ENCODE peak calls at places on chromosomes 1 and 21, in nine cellular contexts. Z, O, W, G, M, R, S, I and K are unnamed samples.
A peak's percentile ranks its signal among the peaks of the same experiment; 100 is the strongest.

GRCh38 chr1:33260435-33260980 is 4.2 kb downstream of the ZNF362 start:
- DNase-seq in S (no peak), Z (no peak), I (no peak), R (no peak), O (no peak), M (no peak), W (no peak), G (no peak), K (no peak)

GRCh38 chr1:94165843-94166242 is 44.9 kb upstream of the ABCA4 start:
- DNase-seq in R (no peak), O (no peak), Z (no peak), G (no peak), M (no peak), I (no peak), S (no peak), W (no peak), K (no peak)

GRCh38 chr1:10663668-10664035 is 132.8 kb downstream of the CASZ1 start:
- DNase-seq in G (peak; percentile 39), R (peak; percentile 65), M (no peak), Z (no peak), S (no peak), W (no peak), O (peak; percentile 88), I (no peak), K (no peak)

GRCh38 chr21:40070871-40071270 is 203.6 kb downstream of the PCP4 start:
- DNase-seq in W (no peak), O (no peak), G (no peak), S (no peak), R (no peak), I (no peak), Z (no peak), M (no peak), K (no peak)

GRCh38 chr1:37433171-37433570 is 41.2 kb upstream of the ZC3H12A start:
- DNase-seq in I (no peak), G (no peak), R (no peak), M (no peak), O (no peak), Z (no peak), W (no peak), S (no peak), K (no peak)

GRCh38 chr1:177800386-177801058 is 169.3 kb downstream of the SEC16B start:
- DNase-seq in I (peak; percentile 46), G (no peak), R (no peak), W (no peak), O (no peak), Z (no peak), M (no peak), S (no peak), K (no peak)

GRCh38 chr1:23434260-23434775 is 9.8 kb upstream of the TCEA3 start:
- DNase-seq in Z (no peak), R (no peak), G (no peak), M (no peak), O (no peak), S (no peak), W (no peak), I (no peak), K (no peak)

GRCh38 chr1:23951646-23952095 is 8.0 kb upstream of the PNRC2 start:
- DNase-seq in S (no peak), O (peak; percentile 89), Z (no peak), M (no peak), I (peak; percentile 90), G (no peak), W (no peak), R (no peak), K (no peak)

GRCh38 chr1:78619803-78620579 is at the start of gene IFI44L:
- DNase-seq in R (no peak), S (no peak), I (peak; percentile 83), M (peak; percentile 43), Z (peak; percentile 31), G (peak; percentile 50), O (no peak), W (peak; percentile 13), K (peak; percentile 44)

GRCh38 chr1:111747282-111747734 is 8.1 kb upstream of the INKA2 start:
- DNase-seq in Z (peak; percentile 56), I (peak; percentile 79), M (peak; percentile 38), S (peak; percentile 13), G (no peak), R (peak; percentile 63), O (peak; percentile 77), W (no peak), K (no peak)

GRCh38 chr1:193707271-193708015 is 521.0 kb upstream of the B3GALT2 start:
- DNase-seq in G (no peak), S (no peak), I (peak; percentile 81), W (no peak), O (no peak), M (no peak), R (no peak), Z (no peak), K (no peak)

GRCh38 chr21:44914176-44914874 is 6.4 kb downstream of the ITGB2 start:
- DNase-seq in O (no peak), Z (no peak), R (no peak), G (no peak), M (peak; percentile 32), S (no peak), I (no peak), W (no peak), K (peak; percentile 81)

GRCh38 chr1:236154126-236154525 is 11.8 kb downstream of the GPR137B start:
- DNase-seq in W (no peak), R (no peak), Z (no peak), M (no peak), S (no peak), I (no peak), G (no peak), O (no peak), K (no peak)

GRCh38 chr1:198254521-198254920 is 97.7 kb downstream of the NEK7 start:
- DNase-seq in O (no peak), M (no peak), R (no peak), I (peak; percentile 49), S (no peak), W (no peak), G (no peak), Z (no peak), K (no peak)

GRCh38 chr1:115251856-115252255 is 86.2 kb downstream of the NGF start:
- DNase-seq in G (no peak), Z (no peak), M (no peak), R (no peak), I (peak; percentile 96), W (peak; percentile 84), O (no peak), S (no peak), K (no peak)

GRCh38 chr1:56797079-56797685 is 22.0 kb downstream of the FYB2 start:
- DNase-seq in W (no peak), I (no peak), S (no peak), R (peak; percentile 82), G (no peak), M (no peak), Z (no peak), O (no peak), K (peak; percentile 89)